ENCODE peak calls at places on chromosomes 13 and 19, in four cellular contexts. V is GM12878, U is A549, M is HepG2. L is an unnamed sample.
A peak's percentile ranks its signal among the peaks of the same experiment; 100 is the strongest.

GRCh38 chr19:35133826-35134225 is 1.0 kb downstream of the LGI4 start:
- DNase-seq in V (no peak), U (no peak), M (no peak), L (no peak)

GRCh38 chr13:46864941-46865340 is 31.9 kb downstream of the HTR2A start:
- DNase-seq in V (no peak), U (no peak), M (no peak), L (no peak)

GRCh38 chr13:49586717-49587116 is 1.4 kb upstream of the RCBTB1 start:
- DNase-seq in V (no peak), U (no peak), M (peak; percentile 29), L (no peak)

GRCh38 chr13:109699628-109700071 is 86.7 kb downstream of the IRS2 start:
- DNase-seq in V (no peak), U (no peak), M (no peak), L (no peak)

GRCh38 chr13:97460004-97460756 is 26.2 kb downstream of the RAP2A start:
- DNase-seq in V (peak; percentile 91), U (no peak), M (no peak), L (no peak)

GRCh38 chr13:98785405-98785804 is 32.9 kb upstream of the SLC15A1 start:
- DNase-seq in V (no peak), U (no peak), M (no peak), L (no peak)

GRCh38 chr13:40445557-40445990 is 220.9 kb downstream of the FOXO1 start:
- DNase-seq in V (peak; percentile 99), U (no peak), M (no peak), L (no peak)

GRCh38 chr19:23971598-23971997 is 56.9 kb downstream of the ZNF726 start:
- DNase-seq in V (no peak), U (no peak), M (no peak), L (peak; percentile 42)

GRCh38 chr13:95137096-95137495 is 164.2 kb downstream of the ABCC4 start:
- DNase-seq in V (no peak), U (no peak), M (no peak), L (peak; percentile 11)

GRCh38 chr19:40217921-40218890 is at the start of gene TTC9B:
- DNase-seq in V (no peak), U (peak; percentile 51), M (no peak), L (peak; percentile 95)

GRCh38 chr19:16376241-16376640 is 51.6 kb downstream of the KLF2 start:
- DNase-seq in V (no peak), U (no peak), M (no peak), L (no peak)

GRCh38 chr19:53903055-53903680 is 5.9 kb upstream of the CACNG7 start:
- DNase-seq in V (no peak), U (peak; percentile 64), M (peak; percentile 52), L (no peak)

GRCh38 chr13:29999492-30000372 is 149.3 kb upstream of the UBL3 start:
- DNase-seq in V (no peak), U (no peak), M (no peak), L (no peak)

GRCh38 chr19:10120538-10121198 is 969 bp upstream of the EIF3G start:
- DNase-seq in V (no peak), U (no peak), M (no peak), L (no peak)

GRCh38 chr13:74158028-74158427 is 23.8 kb upstream of the KLF12 start:
- DNase-seq in V (no peak), U (no peak), M (no peak), L (no peak)

GRCh38 chr13:54965881-54966280 is 1937.3 kb downstream of the OLFM4 start:
- DNase-seq in V (no peak), U (no peak), M (no peak), L (no peak)

GRCh38 chr13:71610876-71611275 is 256.1 kb downstream of the DACH1 start:
- DNase-seq in V (no peak), U (no peak), M (no peak), L (no peak)

GRCh38 chr19:58009666-58010301 is 7.2 kb upstream of the ZNF606 start:
- DNase-seq in V (no peak), U (peak; percentile 77), M (no peak), L (no peak)

GRCh38 chr13:20609145-20609544 is 42.2 kb downstream of the IFT88 start:
- DNase-seq in V (no peak), U (no peak), M (no peak), L (no peak)

GRCh38 chr19:872266-872951 is 12.9 kb downstream of the CFD start:
- DNase-seq in V (peak; percentile 36), U (peak; percentile 93), M (no peak), L (no peak)

GRCh38 chr13:23450340-23451046 is 17.0 kb upstream of the SACS start:
- DNase-seq in V (no peak), U (no peak), M (no peak), L (peak; percentile 74)

GRCh38 chr13:36157475-36157874 is 26.3 kb upstream of the DCLK1 start:
- DNase-seq in V (no peak), U (no peak), M (no peak), L (no peak)

GRCh38 chr19:2636897-2637683 is 65.4 kb downstream of the GNG7 start:
- DNase-seq in V (no peak), U (peak; percentile 52), M (peak; percentile 34), L (peak; percentile 94)

GRCh38 chr13:95457294-95457693 is 95.2 kb upstream of the CLDN10 start:
- DNase-seq in V (peak; percentile 89), U (no peak), M (no peak), L (no peak)

GRCh38 chr19:947090-947706 is 21.4 kb downstream of the ARID3A start:
- DNase-seq in V (no peak), U (no peak), M (no peak), L (no peak)

GRCh38 chr13:51907040-51907732 is 45.4 kb downstream of the CCDC70 start:
- DNase-seq in V (no peak), U (no peak), M (no peak), L (no peak)

DNA sequence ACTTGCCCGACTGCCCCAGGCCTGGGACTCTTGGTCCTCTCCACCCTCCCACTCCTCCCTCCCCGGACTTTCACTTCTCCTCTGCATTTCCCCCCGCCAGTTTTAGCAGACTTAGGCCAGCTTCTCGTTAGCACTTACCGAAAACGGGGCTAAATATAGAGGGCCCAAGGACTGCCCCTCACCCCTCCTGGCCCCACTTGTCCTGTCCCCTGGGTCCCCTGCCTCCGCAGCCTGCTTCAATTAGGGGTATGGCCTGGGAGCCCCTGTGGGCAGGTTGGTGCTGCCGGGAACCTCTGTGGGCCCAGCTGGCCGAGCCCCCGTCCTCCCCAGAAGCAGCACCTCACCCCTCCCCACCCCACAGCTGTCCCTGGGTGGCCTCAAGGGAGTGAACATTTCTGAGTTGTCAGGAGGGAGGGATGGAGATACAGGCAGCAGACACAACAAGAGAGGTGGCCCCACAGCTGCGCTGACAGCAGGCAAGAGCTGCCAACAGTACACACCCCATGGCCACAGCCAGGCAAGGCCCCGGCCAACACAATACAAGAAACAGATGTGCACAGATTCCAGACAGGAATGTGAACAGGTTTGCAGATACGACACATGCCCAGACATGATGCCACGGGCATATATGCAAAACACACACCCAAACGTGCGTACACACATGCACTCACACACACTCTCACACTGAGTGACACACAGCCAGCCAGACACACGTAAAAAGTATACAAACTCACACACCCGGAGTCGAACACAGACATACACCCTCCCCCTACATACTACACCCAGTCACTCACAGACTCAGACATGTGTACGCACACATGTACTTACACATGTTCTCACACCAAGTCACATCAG is 2.6 kb downstream of the POU2F2 start:
- DNase-seq in V (peak; percentile 93), U (no peak), M (no peak), L (peak; percentile 84)
- TF ChIP-seq PBX3 in V (peak; percentile 72), U (no peak), M (no peak), L (no peak)

DNA sequence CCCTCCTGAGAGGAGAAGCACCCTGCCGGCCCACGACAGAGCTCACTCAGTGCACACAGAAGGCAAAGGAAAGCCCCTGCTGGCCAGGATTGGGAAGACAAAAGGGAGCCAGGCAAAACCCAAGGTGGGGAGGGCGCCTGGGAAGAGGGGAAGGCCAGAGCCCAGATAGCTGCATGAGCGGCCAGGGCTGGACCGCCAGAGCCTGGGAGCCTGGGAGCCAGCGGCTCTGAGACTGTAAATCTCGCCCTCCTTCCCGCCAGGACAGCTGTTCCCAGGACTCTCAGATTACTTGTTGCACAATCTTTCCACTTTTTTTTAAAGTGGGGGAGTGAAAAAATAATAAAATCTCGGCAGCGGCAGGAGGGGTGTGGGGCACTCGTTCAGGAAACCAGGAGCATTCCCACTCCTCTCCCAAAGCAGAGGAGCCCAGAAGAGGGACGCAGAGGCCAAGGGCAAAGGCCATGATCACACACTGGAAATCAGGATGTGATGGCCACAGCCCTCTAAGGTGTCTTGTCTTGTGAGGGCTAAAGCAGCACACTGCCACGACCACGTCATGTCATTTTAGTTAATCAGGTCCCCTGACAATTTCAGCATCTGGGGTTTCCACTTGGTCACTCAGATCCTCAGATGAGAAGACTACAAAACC is 19.6 kb upstream of the EPHX3 start:
- DNase-seq in V (no peak), U (peak; percentile 55), M (peak; percentile 40), L (peak; percentile 77)
- TF ChIP-seq PBX3 in V (no peak), U (no peak), M (no peak), L (peak; percentile 66)

GRCh38 chr19:29410974-29411615 is 114.7 kb upstream of the VSTM2B start:
- DNase-seq in V (no peak), U (no peak), M (no peak), L (no peak)

GRCh38 chr19:29418106-29418684 is 107.6 kb upstream of the VSTM2B start:
- DNase-seq in V (no peak), U (no peak), M (no peak), L (no peak)

GRCh38 chr19:29413435-29413834 is 112.4 kb upstream of the VSTM2B start:
- DNase-seq in V (no peak), U (no peak), M (no peak), L (no peak)

GRCh38 chr19:29417048-29417447 is 108.7 kb upstream of the VSTM2B start:
- DNase-seq in V (no peak), U (no peak), M (no peak), L (no peak)

GRCh38 chr19:29415507-29415906 is 110.3 kb upstream of the VSTM2B start:
- DNase-seq in V (no peak), U (peak; percentile 29), M (no peak), L (no peak)
- TF ChIP-seq PBX3 in V (no peak), U (no peak), M (no peak), L (no peak)

GRCh38 chr19:13839938-13840750 is 36.8 kb upstream of the NANOS3 start:
- DNase-seq in V (no peak), U (peak; percentile 66), M (no peak), L (no peak)

GRCh38 chr19:13838071-13838942 is 38.6 kb upstream of the NANOS3 start:
- DNase-seq in V (no peak), U (no peak), M (no peak), L (no peak)

GRCh38 chr19:13838943-13839192 is 38.1 kb upstream of the NANOS3 start:
- DNase-seq in V (no peak), U (no peak), M (no peak), L (peak; percentile 84)

GRCh38 chr19:13840751-13841338 is 36.1 kb upstream of the NANOS3 start:
- DNase-seq in V (no peak), U (no peak), M (no peak), L (peak; percentile 40)

DNA sequence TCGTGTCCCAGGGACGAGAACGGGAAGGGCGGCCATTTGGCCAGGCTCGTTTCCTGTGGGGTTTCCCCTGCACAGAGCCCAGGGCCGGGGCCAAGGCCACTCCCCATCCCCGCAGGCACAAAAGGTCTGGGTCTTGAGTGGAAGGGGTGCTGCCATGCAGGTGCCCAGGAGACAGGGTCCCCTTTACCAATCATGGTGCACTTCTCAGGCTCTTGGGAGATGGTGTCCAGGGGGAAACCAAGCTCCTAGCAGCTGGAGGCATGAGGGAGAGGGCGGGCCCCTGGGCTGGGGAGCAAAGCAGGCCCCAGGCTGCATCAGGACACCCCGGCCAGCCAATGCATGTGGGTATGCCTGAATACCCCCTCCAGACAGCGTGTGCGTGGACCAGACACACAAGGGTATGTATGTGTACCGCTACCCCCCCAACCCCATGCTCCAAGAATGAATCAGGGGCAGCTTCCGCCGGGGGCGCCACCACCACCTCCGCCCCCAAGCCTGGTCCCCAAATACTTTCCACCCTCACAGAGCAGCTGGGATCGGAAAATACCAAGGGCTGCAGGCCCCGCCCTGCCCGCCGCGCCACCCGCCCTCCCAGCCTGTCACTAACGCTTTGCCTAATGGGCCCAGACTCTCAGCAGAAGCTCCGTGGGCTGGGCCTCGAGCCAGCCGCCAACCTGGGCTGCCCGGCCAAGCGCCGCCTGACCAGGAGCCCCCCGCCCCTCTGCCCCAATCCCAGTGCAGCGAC is 37.6 kb upstream of the NANOS3 start:
- DNase-seq in V (peak; percentile 69), U (peak; percentile 57), M (no peak), L (peak; percentile 91)
- TF ChIP-seq PBX3 in V (peak; percentile 43), U (no peak), M (no peak), L (peak; percentile 95)